ENCODE peak calls at places on chromosomes 5 and 9, in eight cellular contexts. S, V, N, Y, Q, A, U and X are unnamed samples.

GRCh38 chr9:89489548-89490527 is 8.1 kb downstream of the SEMA4D start:
- DNase-seq in S (no peak), V (no peak), N (no peak), Y (no peak), Q (no peak), A (no peak), U (no peak), X (no peak)

GRCh38 chr5:122715095-122715494 is 59.8 kb upstream of the SNX2 start:
- DNase-seq in S (no peak), V (peak), N (no peak), Y (no peak), Q (peak), A (no peak), U (no peak), X (no peak)

GRCh38 chr5:56698463-56699381 is 116.6 kb upstream of the MAP3K1 start:
- DNase-seq in S (no peak), V (no peak), N (no peak), Y (no peak), Q (no peak), A (no peak), U (no peak), X (no peak)

GRCh38 chr9:73118898-73119554 is 32.6 kb upstream of the ANXA1 start:
- DNase-seq in S (no peak), V (peak), N (no peak), Y (no peak), Q (peak), A (peak), U (no peak), X (no peak)

GRCh38 chr5:143008809-143009521 is 238.8 kb downstream of the ARHGAP26 start:
- DNase-seq in S (no peak), V (no peak), N (no peak), Y (peak), Q (peak), A (peak), U (no peak), X (no peak)

GRCh38 chr5:29218138-29218537 is 1975.3 kb upstream of the CDH6 start:
- DNase-seq in S (no peak), V (no peak), N (no peak), Y (no peak), Q (no peak), A (no peak), U (no peak), X (no peak)

GRCh38 chr5:149962601-149963300 is 2.2 kb downstream of the SLC26A2 start:
- DNase-seq in S (no peak), V (no peak), N (no peak), Y (no peak), Q (no peak), A (no peak), U (no peak), X (no peak)

GRCh38 chr5:55081541-55081940 is 20.9 kb upstream of the GZMA start:
- DNase-seq in S (no peak), V (no peak), N (no peak), Y (no peak), Q (no peak), A (no peak), U (no peak), X (no peak)

GRCh38 chr5:10333154-10334006 is 20.1 kb upstream of the MARCHF6 start:
- DNase-seq in S (peak), V (no peak), N (no peak), Y (no peak), Q (peak), A (peak), U (peak), X (no peak)

GRCh38 chr5:143341807-143342570 is 61.5 kb downstream of the NR3C1 start:
- DNase-seq in S (no peak), V (no peak), N (no peak), Y (no peak), Q (peak), A (no peak), U (no peak), X (no peak)

GRCh38 chr5:52709171-52709925 is 78.4 kb upstream of the ITGA1 start:
- DNase-seq in S (no peak), V (no peak), N (no peak), Y (no peak), Q (peak), A (no peak), U (no peak), X (no peak)

GRCh38 chr5:63131618-63132285 is 553.1 kb downstream of the LRRC70 start:
- DNase-seq in S (no peak), V (no peak), N (no peak), Y (no peak), Q (peak), A (no peak), U (no peak), X (no peak)

GRCh38 chr9:89935115-89935514 is 330.3 kb downstream of the GADD45G start:
- DNase-seq in S (no peak), V (no peak), N (no peak), Y (no peak), Q (no peak), A (no peak), U (no peak), X (no peak)

GRCh38 chr5:87411586-87412416 is 929 bp downstream of the CCNH start:
- DNase-seq in S (no peak), V (no peak), N (no peak), Y (peak), Q (peak), A (peak), U (peak), X (no peak)

GRCh38 chr5:94759022-94759421 is 140.6 kb downstream of the SLF1 start:
- DNase-seq in S (no peak), V (no peak), N (no peak), Y (no peak), Q (no peak), A (no peak), U (no peak), X (no peak)

GRCh38 chr9:86629530-86629929 is 275.3 kb upstream of the TUT7 start:
- DNase-seq in S (no peak), V (no peak), N (no peak), Y (no peak), Q (no peak), A (no peak), U (no peak), X (no peak)

GRCh38 chr9:11148189-11148588 is 535.4 kb upstream of the PTPRD start:
- DNase-seq in S (no peak), V (no peak), N (no peak), Y (no peak), Q (no peak), A (no peak), U (no peak), X (no peak)

GRCh38 chr5:181187500-181188213 is 17.3 kb downstream of the TRIM7 start:
- DNase-seq in S (peak), V (no peak), N (peak), Y (peak), Q (peak), A (peak), U (peak), X (peak)

GRCh38 chr5:96159076-96159475 is 197.4 kb upstream of the ELL2 start:
- DNase-seq in S (no peak), V (no peak), N (no peak), Y (no peak), Q (no peak), A (no peak), U (no peak), X (no peak)

GRCh38 chr5:145969714-145970092 is 33.3 kb downstream of the SH3RF2 start:
- DNase-seq in S (no peak), V (no peak), N (no peak), Y (no peak), Q (no peak), A (no peak), U (no peak), X (no peak)

GRCh38 chr9:92432350-92432749 is 8.1 kb upstream of the OMD start:
- DNase-seq in S (no peak), V (no peak), N (no peak), Y (no peak), Q (no peak), A (no peak), U (no peak), X (no peak)

GRCh38 chr5:39020465-39020864 is 53.7 kb downstream of the RICTOR start:
- DNase-seq in S (no peak), V (no peak), N (no peak), Y (no peak), Q (no peak), A (no peak), U (no peak), X (no peak)

GRCh38 chr5:72013741-72014703 is 93.3 kb upstream of the MAP1B start:
- DNase-seq in S (no peak), V (peak), N (no peak), Y (no peak), Q (peak), A (no peak), U (no peak), X (no peak)

GRCh38 chr5:140497897-140498296 is 49.6 kb upstream of the EIF4EBP3 start:
- DNase-seq in S (no peak), V (no peak), N (no peak), Y (no peak), Q (no peak), A (no peak), U (no peak), X (no peak)

GRCh38 chr5:176415240-176416122 is 858 bp downstream of the CLTB start:
- DNase-seq in S (peak), V (no peak), N (no peak), Y (no peak), Q (peak), A (peak), U (no peak), X (peak)

GRCh38 chr9:72839140-72839539 is 113.7 kb downstream of the ALDH1A1 start:
- DNase-seq in S (no peak), V (peak), N (no peak), Y (no peak), Q (no peak), A (no peak), U (no peak), X (no peak)

GRCh38 chr5:67495072-67495471 is 298.5 kb upstream of the CD180 start:
- DNase-seq in S (no peak), V (no peak), N (no peak), Y (no peak), Q (no peak), A (no peak), U (no peak), X (no peak)

GRCh38 chr9:89844535-89844934 is 239.7 kb downstream of the GADD45G start:
- DNase-seq in S (peak), V (no peak), N (no peak), Y (peak), Q (no peak), A (no peak), U (no peak), X (no peak)

GRCh38 chr9:83006378-83006777 is 56.6 kb downstream of the RASEF start:
- DNase-seq in S (no peak), V (no peak), N (no peak), Y (no peak), Q (no peak), A (no peak), U (no peak), X (no peak)

GRCh38 chr9:133887540-133888047 is 104.5 kb downstream of the VAV2 start:
- DNase-seq in S (no peak), V (no peak), N (no peak), Y (no peak), Q (no peak), A (no peak), U (no peak), X (no peak)

GRCh38 chr9:111902396-111903147 is 6.0 kb downstream of the UGCG start:
- DNase-seq in S (no peak), V (peak), N (no peak), Y (no peak), Q (peak), A (no peak), U (no peak), X (no peak)

GRCh38 chr5:10563940-10564837 is at the start of gene ANKRD33B:
- DNase-seq in S (peak), V (no peak), N (no peak), Y (peak), Q (peak), A (peak), U (peak), X (no peak)

DNA sequence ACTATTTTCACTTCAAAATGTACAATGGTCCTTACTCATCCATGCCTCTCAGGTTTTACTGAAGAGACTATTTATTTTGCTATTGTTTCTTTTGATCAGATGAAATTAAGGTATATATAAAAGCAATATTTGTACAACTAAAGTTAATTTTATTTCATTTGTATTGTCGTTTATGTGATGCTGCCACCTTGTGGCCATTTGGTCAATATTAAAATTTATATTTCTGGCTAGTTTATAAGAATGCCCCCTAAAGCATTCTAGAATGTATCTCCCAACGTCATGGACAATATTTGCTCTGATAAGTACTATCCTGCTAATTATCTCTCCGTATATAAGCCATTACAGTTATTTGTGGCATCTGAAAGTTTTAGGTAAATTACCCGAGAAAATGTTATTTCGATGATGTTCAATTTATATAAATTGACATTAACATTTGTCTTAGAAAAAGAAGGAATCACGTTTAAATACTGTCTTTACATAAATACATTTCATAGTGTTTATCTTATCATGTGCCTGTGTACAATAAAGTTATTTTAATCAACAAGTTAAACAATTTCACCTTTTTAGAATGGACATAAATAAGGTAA is 680.0 kb downstream of the TAF11L14 start:
- DNase-seq in S (no peak), V (no peak), N (no peak), Y (no peak), Q (peak), A (no peak), U (no peak), X (no peak)
- TF ChIP-seq CTCF in S (peak), V (peak), N (peak), Y (peak), Q (peak), A (peak), U (no peak), X (peak)

DNA sequence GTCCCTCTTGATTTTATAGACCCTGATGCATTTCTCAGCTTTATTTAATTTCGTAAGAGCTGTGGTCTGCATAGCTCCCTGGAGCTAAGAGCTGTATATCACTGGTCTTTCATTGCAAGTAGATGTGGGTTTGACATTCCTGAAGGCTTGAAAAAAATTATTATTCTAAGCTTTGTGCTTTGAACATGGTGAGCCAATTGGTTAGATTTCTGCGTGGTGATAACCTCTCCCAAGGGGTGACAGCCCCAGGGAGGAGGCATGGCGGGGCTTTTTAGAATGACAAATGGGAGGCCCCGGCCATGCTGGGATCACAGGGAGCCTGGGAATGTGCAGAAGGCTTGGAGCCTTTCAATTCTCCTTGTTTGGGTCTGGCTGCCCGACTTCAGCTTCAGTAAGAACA is 193.6 kb downstream of the SLIT3 start:
- DNase-seq in S (no peak), V (no peak), N (no peak), Y (no peak), Q (peak), A (no peak), U (no peak), X (no peak)
- TF ChIP-seq CTCF in S (no peak), V (no peak), N (no peak), Y (no peak), Q (no peak), A (no peak), U (no peak), X (no peak)

DNA sequence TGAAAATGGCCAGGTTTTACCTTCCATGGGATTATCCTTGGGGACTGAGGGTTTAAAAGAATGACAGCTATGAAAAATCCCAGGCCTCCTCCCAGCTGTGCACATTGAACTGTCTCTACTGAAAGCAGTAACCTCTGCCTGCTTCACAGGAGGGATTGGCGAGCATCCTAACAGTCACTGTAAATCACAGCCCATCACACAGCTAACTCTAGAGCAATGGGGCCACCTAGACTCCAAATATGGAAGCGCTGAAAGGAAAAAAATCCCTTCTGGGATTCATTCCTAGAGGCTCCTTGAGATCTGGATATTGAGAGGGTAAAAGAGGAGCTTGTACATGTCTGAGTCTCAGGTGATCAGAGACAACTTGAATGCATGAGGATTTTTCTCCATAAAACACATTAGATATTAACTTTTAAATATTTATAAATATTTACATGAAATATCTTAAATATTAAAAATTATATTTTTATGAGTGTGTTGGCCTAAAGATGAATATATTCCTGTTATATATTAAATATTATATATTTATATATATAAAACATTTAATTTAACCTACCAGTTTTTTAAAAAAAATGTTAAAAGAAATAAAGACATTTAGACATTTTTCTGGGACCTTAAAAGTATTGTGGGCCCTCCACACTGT is 133.8 kb upstream of the SLC24A2 start:
- DNase-seq in S (no peak), V (no peak), N (peak), Y (no peak), Q (peak), A (no peak), U (no peak), X (no peak)
- TF ChIP-seq CTCF in S (peak), V (peak), N (peak), Y (no peak), Q (peak), A (peak), U (no peak), X (no peak)

GRCh38 chr5:103256178-103256577 is 2.4 kb upstream of the MACIR start:
- DNase-seq in S (no peak), V (no peak), N (no peak), Y (no peak), Q (no peak), A (no peak), U (no peak), X (no peak)
- TF ChIP-seq CTCF in S (no peak), V (peak), N (peak), Y (no peak), Q (peak), A (no peak), U (no peak), X (no peak)

GRCh38 chr5:73170522-73170921 is 2.5 kb upstream of the TMEM174 start:
- DNase-seq in S (no peak), V (no peak), N (no peak), Y (no peak), Q (peak), A (no peak), U (no peak), X (no peak)
- TF ChIP-seq CTCF in S (peak), V (peak), N (peak), Y (peak), Q (peak), A (peak), U (no peak), X (no peak)